ENCODE peak calls at places on chromosome X, in six cellular contexts. A is A549, R is K562, S is stomach, X is tibial nerve, I is GM12878. T is an unnamed sample.

GRCh38 chrX:81114757-81115156 is 87.0 kb downstream of the HMGN5 start:
- DNase-seq in X (no peak), A (no peak), R (no peak), I (no peak), S (no peak), T (no peak)

GRCh38 chrX:19017271-19017670 is 33.4 kb upstream of the PHKA2 start:
- DNase-seq in S (no peak), A (peak; percentile 55), I (no peak), X (no peak), R (peak; percentile 49), T (no peak)

GRCh38 chrX:132837126-132837525 is 121.3 kb downstream of the HS6ST2 start:
- DNase-seq in A (no peak), X (no peak), S (no peak), I (no peak), R (no peak), T (no peak)

GRCh38 chrX:51144828-51145442 is 187.7 kb upstream of the NUDT10 start:
- DNase-seq in A (peak; percentile 8), X (no peak), S (no peak), I (peak; percentile 1), R (peak; percentile 46), T (no peak)

GRCh38 chrX:276588-277171 is 4.5 kb upstream of the PLCXD1 start:
- DNase-seq in I (no peak), S (peak; percentile 67), X (no peak), R (peak; percentile 27), A (peak; percentile 61), T (peak; percentile 71)

GRCh38 chrX:22541926-22542325 is 269.2 kb downstream of the CBLL2 start:
- DNase-seq in X (no peak), A (no peak), S (no peak), R (no peak), I (no peak), T (no peak)

GRCh38 chrX:38805294-38806053 is 4.2 kb downstream of the MID1IP1 start:
- DNase-seq in A (peak; percentile 21), R (peak; percentile 51), X (peak; percentile 36), I (no peak), S (peak; percentile 74), T (peak; percentile 85)

GRCh38 chrX:3659761-3660160 is 53.7 kb downstream of the PRKX start:
- DNase-seq in R (no peak), I (no peak), A (no peak), X (no peak), S (no peak), T (no peak)

GRCh38 chrX:19723427-19723826 is 164.0 kb downstream of the SH3KBP1 start:
- DNase-seq in A (peak; percentile 18), S (no peak), R (no peak), I (no peak), X (no peak), T (no peak)

GRCh38 chrX:139881130-139881529 is 51.7 kb downstream of the ATP11C start:
- DNase-seq in X (no peak), S (no peak), A (no peak), I (no peak), R (peak; percentile 13), T (no peak)

GRCh38 chrX:468979-469378 is 82.3 kb upstream of the PPP2R3B start:
- DNase-seq in R (no peak), A (no peak), I (no peak), S (no peak), X (no peak), T (peak; percentile 10)

GRCh38 chrX:66164470-66164869 is 423 bp downstream of the HEPH start:
- DNase-seq in X (no peak), S (no peak), A (no peak), R (no peak), I (no peak), T (no peak)

GRCh38 chrX:69150294-69150960 is 14.8 kb downstream of the PJA1 start:
- DNase-seq in S (no peak), I (no peak), R (no peak), X (no peak), A (no peak), T (no peak)

GRCh38 chrX:63744850-63745249 is 40.2 kb downstream of the ARHGEF9 start:
- DNase-seq in A (no peak), S (no peak), X (no peak), I (no peak), R (no peak), T (no peak)

GRCh38 chrX:134631404-134632346 is 26.6 kb downstream of the PLAC1 start:
- DNase-seq in X (peak; percentile 6), A (no peak), R (no peak), I (no peak), S (no peak), T (peak; percentile 81)

GRCh38 chrX:69951756-69952155 is 98.0 kb downstream of the AWAT2 start:
- DNase-seq in A (no peak), X (no peak), R (no peak), S (no peak), I (no peak), T (no peak)

GRCh38 chrX:21698274-21698673 is 40.1 kb upstream of the KLHL34 start:
- DNase-seq in X (no peak), S (no peak), R (no peak), A (no peak), I (no peak), T (no peak)

GRCh38 chrX:136781180-136781797 is 557 bp upstream of the ARHGEF6 start:
- DNase-seq in S (no peak), X (no peak), A (no peak), I (no peak), R (no peak), T (no peak)

GRCh38 chrX:37825225-37825842 is 22.0 kb downstream of the DYNLT3 start:
- DNase-seq in A (peak; percentile 10), X (peak; percentile 60), I (no peak), S (peak; percentile 57), R (peak; percentile 22), T (peak; percentile 64)

GRCh38 chrX:153400146-153401132 is 711 bp downstream of the PNMA6E start:
- DNase-seq in I (no peak), R (peak; percentile 85), X (no peak), S (peak; percentile 35), A (peak; percentile 68), T (no peak)

GRCh38 chrX:101462892-101463291 is 22.4 kb upstream of the ARMCX4 start:
- DNase-seq in I (no peak), R (peak; percentile 21), A (peak; percentile 19), S (no peak), X (no peak), T (no peak)

GRCh38 chrX:43087825-43088224 is 309.9 kb upstream of the PPP1R2C start:
- DNase-seq in A (no peak), X (no peak), R (no peak), I (no peak), S (no peak), T (no peak)

GRCh38 chrX:154135458-154136229 is 8.4 kb upstream of the OPN1LW start:
- DNase-seq in I (no peak), R (no peak), X (no peak), A (no peak), S (no peak), T (no peak)

GRCh38 chrX:44143061-44143602 is 169.9 kb upstream of the NDP start:
- DNase-seq in S (no peak), A (no peak), R (no peak), I (no peak), X (no peak), T (no peak)

GRCh38 chrX:153507484-153508178 is 9.8 kb upstream of the ATP2B3 start:
- DNase-seq in X (peak; percentile 81), S (peak; percentile 86), R (peak; percentile 87), A (peak; percentile 88), I (no peak), T (peak; percentile 90)

GRCh38 chrX:33307954-33308353 is 96.6 kb upstream of the DMD start:
- DNase-seq in X (no peak), A (no peak), S (no peak), R (no peak), I (no peak), T (no peak)

GRCh38 chrX:51694254-51694653 is 11.6 kb upstream of the CENPVL2 start:
- DNase-seq in R (no peak), A (no peak), I (no peak), S (no peak), X (no peak), T (no peak)

GRCh38 chrX:150085881-150086280 is 147.6 kb upstream of the EOLA2 start:
- DNase-seq in S (no peak), R (no peak), A (no peak), I (no peak), X (no peak), T (no peak)

GRCh38 chrX:108614616-108615015 is 121.7 kb downstream of the IRS4 start:
- DNase-seq in R (no peak), X (no peak), S (no peak), I (no peak), A (no peak), T (no peak)

GRCh38 chrX:123851010-123851409 is 8.8 kb upstream of the XIAP start:
- DNase-seq in R (no peak), I (no peak), X (no peak), S (no peak), A (no peak), T (no peak)

GRCh38 chrX:10233173-10233572 is 76.4 kb downstream of the CLCN4 start:
- DNase-seq in X (no peak), I (no peak), R (no peak), S (no peak), A (no peak), T (no peak)

DNA sequence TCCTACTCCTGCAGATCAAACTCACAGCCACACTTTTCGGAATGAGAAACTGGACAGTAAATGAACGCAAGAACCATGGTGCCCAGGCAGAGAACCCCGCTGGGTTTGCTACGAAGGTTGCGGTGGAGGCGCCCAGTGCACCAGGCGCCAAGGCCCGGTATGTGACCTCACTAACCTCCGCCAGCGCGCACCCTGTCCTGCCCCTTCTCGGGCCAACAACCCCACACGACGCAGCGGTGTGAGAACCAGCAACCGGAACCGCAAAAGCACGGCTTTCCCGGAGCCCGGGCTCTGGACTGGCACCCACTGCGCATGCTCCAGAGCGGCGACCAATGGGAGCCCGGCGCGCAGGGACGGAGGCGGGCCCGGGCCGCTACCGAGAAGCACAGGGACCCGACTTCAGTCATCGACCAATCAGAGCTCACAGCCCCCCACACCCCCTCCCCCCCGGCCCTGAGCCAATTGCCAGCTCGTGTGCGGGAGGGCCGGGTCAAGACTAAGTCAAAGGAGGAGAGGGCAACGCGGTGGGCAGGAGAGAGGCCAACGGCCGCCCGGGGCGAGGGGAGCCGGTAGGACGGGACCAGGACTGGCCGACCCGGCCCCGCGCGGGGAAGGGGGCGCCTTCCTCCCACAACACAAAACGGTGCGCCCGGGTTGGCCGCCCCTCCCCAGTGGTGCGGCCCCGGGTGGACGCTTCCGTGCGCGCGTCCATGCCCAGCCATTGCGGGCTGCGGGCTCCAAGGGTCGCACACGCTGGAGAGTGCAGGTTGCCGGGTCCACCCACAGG is 7.3 kb upstream of the WAS start:
- DNase-seq in X (peak; percentile 72), R (peak; percentile 99), I (peak; percentile 61), A (peak; percentile 95), S (peak; percentile 91), T (peak; percentile 95)
- TF ChIP-seq EP300 in X (peak; percentile 20), R (no peak), I (no peak), A (no peak), S (no peak), T (no peak)

GRCh38 chrX:130173190-130173895 is 1.6 kb downstream of the RAB33A start:
- DNase-seq in X (peak; percentile 30), S (no peak), I (peak; percentile 56), R (peak; percentile 86), A (no peak), T (peak; percentile 73)
- H3K4me1 ChIP-seq in X (peaks cover 19% of the 10 kb centered on the region), S (no peaks in the 10 kb centered on the region), I (peaks cover 17% of the 10 kb centered on the region), R (peaks cover 29% of the 10 kb centered on the region), A (peaks cover 24% of the 10 kb centered on the region), T (peaks cover 14% of the 10 kb centered on the region)

GRCh38 chrX:27694667-27695066 is 104.5 kb downstream of the DCAF8L2 start:
- DNase-seq in R (no peak), X (no peak), A (no peak), S (no peak), I (no peak), T (no peak)
- TF ChIP-seq EP300 in R (no peak), X (no peak), A (no peak), S (no peak), I (no peak), T (no peak)

GRCh38 chrX:7083468-7084396 is 63.8 kb upstream of the STS start:
- DNase-seq in A (no peak), R (no peak), X (no peak), S (no peak), I (peak; percentile 84), T (no peak)
- H3K4me1 ChIP-seq in A (peaks cover 5% of the 10 kb centered on the region), R (no peaks in the 10 kb centered on the region), X (no peaks in the 10 kb centered on the region), S (no peaks in the 10 kb centered on the region), I (peaks cover 45% of the 10 kb centered on the region), T (no peaks in the 10 kb centered on the region)